ENCODE peak calls at places on chromosomes 16 and 17, in five cellular contexts. D is IMR-90, C is GM12878, X is K562, U is A549. Y is an unnamed sample.

GRCh38 chr17:35214631-35215273 is 20.6 kb upstream of the SLC35G3 start:
- DNase-seq in D (no peak), C (peak; percentile 8), X (no peak), U (no peak), Y (no peak)

GRCh38 chr16:14409563-14409962 is 220.5 kb downstream of the PARN start:
- DNase-seq in D (peak; percentile 91), C (no peak), X (no peak), U (no peak), Y (no peak)

GRCh38 chr16:73616186-73616585 is 568.3 kb upstream of the ZFHX3 start:
- DNase-seq in D (no peak), C (no peak), X (peak; percentile 9), U (no peak), Y (no peak)

GRCh38 chr17:39813631-39814030 is 50.5 kb downstream of the IKZF3 start:
- DNase-seq in D (no peak), C (no peak), X (no peak), U (no peak), Y (no peak)

GRCh38 chr17:58590377-58590776 is 75.9 kb upstream of the MTMR4 start:
- DNase-seq in D (no peak), C (no peak), X (no peak), U (no peak), Y (no peak)

GRCh38 chr16:81493755-81494433 is 49.3 kb downstream of the CMIP start:
- DNase-seq in D (peak; percentile 94), C (no peak), X (peak; percentile 84), U (peak; percentile 83), Y (no peak)

GRCh38 chr16:19753815-19754643 is 36.0 kb downstream of the IQCK start:
- DNase-seq in D (peak; percentile 83), C (no peak), X (no peak), U (peak; percentile 15), Y (no peak)

GRCh38 chr17:8922451-8922850 is 43.1 kb downstream of the PIK3R5 start:
- DNase-seq in D (peak; percentile 75), C (no peak), X (no peak), U (no peak), Y (no peak)

GRCh38 chr16:49484454-49484853 is 110.8 kb downstream of the C16orf78 start:
- DNase-seq in D (no peak), C (no peak), X (peak; percentile 90), U (peak; percentile 46), Y (peak; percentile 95)

GRCh38 chr17:73476890-73477350 is 165.1 kb upstream of the CDC42EP4 start:
- DNase-seq in D (no peak), C (no peak), X (no peak), U (no peak), Y (no peak)

GRCh38 chr16:50724237-50724747 is 17.6 kb upstream of the CYLD start:
- DNase-seq in D (no peak), C (no peak), X (no peak), U (no peak), Y (no peak)

GRCh38 chr17:1416414-1416813 is 16.4 kb upstream of the YWHAE start:
- DNase-seq in D (no peak), C (no peak), X (no peak), U (no peak), Y (no peak)

GRCh38 chr16:49701867-49702494 is 153.9 kb downstream of the ZNF423 start:
- DNase-seq in D (no peak), C (no peak), X (no peak), U (no peak), Y (no peak)

GRCh38 chr17:8137645-8138342 is 13.9 kb upstream of the HES7 start:
- DNase-seq in D (no peak), C (no peak), X (no peak), U (no peak), Y (no peak)

GRCh38 chr16:4140652-4141051 is 24.4 kb upstream of the ADCY9 start:
- DNase-seq in D (peak; percentile 63), C (peak; percentile 38), X (no peak), U (no peak), Y (no peak)

GRCh38 chr17:80474933-80475915 is 1.2 kb downstream of the NPTX1 start:
- DNase-seq in D (no peak), C (no peak), X (no peak), U (no peak), Y (peak; percentile 69)

GRCh38 chr17:44086364-44087311 is 16.1 kb downstream of the G6PC3 start:
- DNase-seq in D (peak; percentile 98), C (no peak), X (peak; percentile 96), U (peak; percentile 96), Y (peak; percentile 81)

DNA sequence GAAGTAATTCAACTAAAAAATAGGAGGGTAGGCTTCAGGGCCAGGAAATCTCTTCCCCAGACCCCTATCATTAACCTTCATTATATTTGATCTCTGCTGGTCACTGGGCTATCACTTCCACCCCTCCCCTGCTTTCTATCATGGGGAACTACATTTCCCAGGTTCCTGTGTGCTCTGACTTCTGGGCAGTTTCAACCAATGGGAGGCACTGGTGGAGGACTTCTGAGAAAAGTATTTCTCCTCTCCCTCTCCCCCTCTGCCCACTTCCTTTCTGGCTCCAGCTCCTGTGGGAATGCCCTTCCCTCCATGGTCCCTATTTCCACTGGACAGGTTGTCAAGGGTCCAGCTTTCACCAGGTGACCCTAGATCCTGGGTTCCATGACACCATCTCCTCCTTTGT is 364.4 kb downstream of the C16orf95 start:
- DNase-seq in D (peak; percentile 61), C (no peak), X (no peak), U (no peak), Y (no peak)
- TF ChIP-seq RCOR1 in D (no peak), C (no peak), X (no peak), U (no peak), Y (no peak)

DNA sequence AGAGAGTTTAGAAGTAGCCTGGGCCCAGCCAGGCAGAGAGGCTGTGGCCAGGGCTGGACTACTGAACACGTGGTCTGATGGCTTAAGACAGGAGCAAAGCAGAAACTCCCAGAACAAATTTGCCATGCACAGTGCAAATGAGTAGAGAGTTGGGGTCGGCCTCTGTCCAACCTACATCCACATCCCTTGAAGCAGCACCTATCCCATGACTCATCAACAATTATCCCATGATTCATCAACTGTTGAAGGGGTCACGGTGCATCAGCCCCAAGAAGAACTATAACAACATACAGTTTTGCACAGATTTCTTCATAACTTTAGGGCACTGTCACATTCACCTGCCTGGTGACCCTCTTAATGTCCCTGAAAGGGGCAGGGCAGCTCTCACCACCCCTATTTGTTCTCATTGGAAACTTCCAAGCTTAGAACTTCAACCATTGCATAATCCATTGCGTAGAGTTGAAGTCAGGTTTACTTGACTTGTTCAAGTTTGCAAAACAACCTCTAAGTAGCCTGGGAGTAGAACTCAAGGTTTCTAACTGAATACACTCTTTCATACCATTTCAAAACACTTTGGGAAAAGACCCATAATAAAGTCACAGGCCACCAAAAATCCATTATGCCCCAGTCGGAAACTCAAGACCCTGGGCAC is 235.2 kb upstream of the CDH5 start:
- DNase-seq in D (peak; percentile 70), C (no peak), X (no peak), U (no peak), Y (no peak)
- TF ChIP-seq RCOR1 in D (no peak), C (no peak), X (no peak), U (no peak), Y (no peak)

GRCh38 chr16:89325861-89326471 is 108.5 kb downstream of the ZNF778 start:
- DNase-seq in D (peak; percentile 93), C (no peak), X (peak; percentile 84), U (peak; percentile 66), Y (no peak)
- TF ChIP-seq RCOR1 in D (no peak), C (no peak), X (no peak), U (no peak), Y (no peak)

DNA sequence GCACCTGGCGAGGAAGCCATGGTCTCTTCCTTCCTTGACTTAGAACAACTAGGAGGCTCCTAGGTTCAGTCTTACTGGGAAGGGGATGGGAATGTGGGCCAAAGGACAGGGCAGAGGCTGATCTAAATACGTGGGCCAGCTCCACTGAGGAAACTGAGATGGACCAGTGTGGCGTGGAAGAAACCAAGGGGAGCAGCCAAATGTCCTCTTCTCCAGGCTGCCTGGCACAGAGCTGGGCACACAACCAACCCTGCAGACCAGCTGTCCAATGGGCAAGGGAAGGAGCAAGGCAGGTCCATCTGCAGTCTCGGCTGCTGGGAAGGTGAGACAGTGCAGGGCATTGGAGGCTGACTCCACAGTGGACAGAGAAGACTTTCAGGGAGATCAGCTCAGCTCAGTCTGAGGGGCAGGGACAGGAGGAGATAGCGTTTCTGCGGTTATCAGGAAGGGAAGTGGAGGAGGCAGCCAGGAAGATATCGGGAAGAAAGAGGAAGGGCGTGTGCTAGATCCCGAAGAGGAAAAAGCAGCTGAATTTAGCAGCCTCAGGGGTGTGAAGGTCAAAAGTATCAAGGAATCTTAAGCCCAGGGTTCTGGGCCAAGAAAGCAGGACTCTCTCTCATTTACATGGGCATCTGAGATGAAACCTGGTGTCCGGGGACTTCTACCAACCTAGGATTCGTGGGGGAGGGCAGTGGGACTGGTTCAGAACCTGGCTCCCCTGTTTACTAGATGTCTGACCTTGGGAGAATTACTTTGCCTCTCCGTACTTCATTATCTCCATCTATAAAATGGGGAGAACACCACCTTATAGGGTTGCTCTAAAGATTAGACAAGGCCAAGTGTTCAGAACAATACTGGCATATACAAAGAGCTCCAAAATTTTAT is 1.8 kb downstream of the KIFC3 start:
- DNase-seq in D (no peak), C (no peak), X (peak; percentile 51), U (no peak), Y (peak; percentile 8)
- TF ChIP-seq RCOR1 in D (no peak), C (no peak), X (peak; percentile 82), U (no peak), Y (no peak)

DNA sequence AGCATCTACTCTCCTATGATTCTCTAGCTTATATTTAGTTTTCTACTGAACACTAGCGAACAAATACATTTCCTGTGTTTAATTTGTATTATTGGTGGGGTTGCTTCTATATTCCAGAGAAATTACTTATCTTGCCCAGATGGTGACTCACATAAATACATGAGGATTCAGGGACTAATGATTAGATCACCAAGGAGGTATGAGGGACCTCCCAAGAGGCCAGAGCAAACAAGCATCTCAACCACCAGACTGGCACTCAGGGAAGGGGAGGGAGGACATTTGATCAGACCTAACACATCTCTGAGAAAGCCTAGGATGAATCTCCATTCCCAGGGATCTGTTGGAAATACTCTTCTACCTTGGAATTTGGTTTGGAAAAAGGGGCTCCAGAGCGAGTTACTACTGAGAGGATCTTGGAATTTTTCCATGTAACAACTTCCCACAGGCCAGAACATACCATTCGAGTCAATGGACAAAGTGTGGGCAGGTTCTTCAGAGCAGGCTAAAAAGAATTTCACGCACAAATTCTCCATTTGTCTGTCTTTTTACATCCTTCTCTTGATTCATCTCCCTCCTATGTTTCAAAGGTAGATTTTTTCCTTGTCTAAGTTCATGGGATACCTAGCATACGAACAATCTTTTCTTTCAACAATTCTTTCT is 262.6 kb upstream of the MYOCD start:
- DNase-seq in D (peak; percentile 97), C (no peak), X (no peak), U (peak; percentile 52), Y (no peak)
- TF ChIP-seq RCOR1 in D (peak; percentile 71), C (no peak), X (no peak), U (no peak), Y (no peak)

Y was measured in SK-N-SH.